ENCODE peak calls at places on chromosomes 4 and X, in six cellular contexts. One of them, this sample, is unnamed.

GRCh38 chr4:161061046-161061445 is 1102.8 kb downstream of the FSTL5 start:
- DNase-seq in amniotic stem cell: no peak
- DNase-seq in SJSA1: no peak
- DNase-seq in ureter: no peak
- DNase-seq in suprapubic skin: no peak
- DNase-seq in AML-193: no peak
- DNase-seq in this sample: no peak

GRCh38 chr4:173761938-173762337 is 231.9 kb upstream of the HAND2 start:
- DNase-seq in AML-193: no peak
- DNase-seq in suprapubic skin: no peak
- DNase-seq in amniotic stem cell: no peak
- DNase-seq in ureter: no peak
- DNase-seq in SJSA1: no peak
- DNase-seq in this sample: no peak

GRCh38 chr4:109424093-109424818 is 9.4 kb upstream of the SEC24B start:
- DNase-seq in SJSA1: no peak
- DNase-seq in amniotic stem cell: no peak
- DNase-seq in AML-193: no peak
- DNase-seq in ureter: no peak
- DNase-seq in suprapubic skin: no peak
- DNase-seq in this sample: no peak

GRCh38 chr4:176499518-176499917 is 179.8 kb downstream of the SPCS3 start:
- DNase-seq in suprapubic skin: no peak
- DNase-seq in SJSA1: no peak
- DNase-seq in AML-193: no peak
- DNase-seq in amniotic stem cell: peak; percentile 43
- DNase-seq in ureter: no peak
- DNase-seq in this sample: peak; percentile 50

GRCh38 chrX:7552758-7553157 is 290.2 kb upstream of the VCX start:
- DNase-seq in AML-193: no peak
- DNase-seq in SJSA1: no peak
- DNase-seq in amniotic stem cell: no peak
- DNase-seq in ureter: no peak
- DNase-seq in suprapubic skin: no peak
- DNase-seq in this sample: no peak

GRCh38 chr4:148376151-148376550 is 66.1 kb downstream of the NR3C2 start:
- DNase-seq in AML-193: peak; percentile 73
- DNase-seq in amniotic stem cell: no peak
- DNase-seq in ureter: peak; percentile 59
- DNase-seq in SJSA1: no peak
- DNase-seq in suprapubic skin: no peak
- DNase-seq in this sample: peak; percentile 90

GRCh38 chr4:11720292-11720691 is 291.6 kb upstream of the HS3ST1 start:
- DNase-seq in ureter: no peak
- DNase-seq in suprapubic skin: no peak
- DNase-seq in AML-193: no peak
- DNase-seq in SJSA1: no peak
- DNase-seq in amniotic stem cell: peak; percentile 24
- DNase-seq in this sample: peak; percentile 23

GRCh38 chr4:154928640-154929257 is 147.7 kb downstream of the RBM46 start:
- DNase-seq in ureter: no peak
- DNase-seq in SJSA1: no peak
- DNase-seq in amniotic stem cell: peak; percentile 29
- DNase-seq in suprapubic skin: no peak
- DNase-seq in AML-193: no peak
- DNase-seq in this sample: no peak

GRCh38 chrX:37349131-37350033 is at the start of gene PRRG1:
- DNase-seq in AML-193: no peak
- DNase-seq in amniotic stem cell: peak; percentile 25
- DNase-seq in ureter: peak; percentile 73
- DNase-seq in suprapubic skin: peak; percentile 81
- DNase-seq in SJSA1: peak; percentile 80
- DNase-seq in this sample: peak; percentile 71

GRCh38 chrX:103629295-103630170 is 758 bp downstream of the TCEAL1 start:
- DNase-seq in ureter: peak; percentile 73
- DNase-seq in AML-193: no peak
- DNase-seq in amniotic stem cell: peak; percentile 35
- DNase-seq in SJSA1: peak; percentile 62
- DNase-seq in suprapubic skin: peak; percentile 82
- DNase-seq in this sample: no peak

GRCh38 chr4:83558693-83559092 is 22.8 kb downstream of the GPAT3 start:
- DNase-seq in SJSA1: no peak
- DNase-seq in AML-193: peak; percentile 59
- DNase-seq in amniotic stem cell: no peak
- DNase-seq in ureter: no peak
- DNase-seq in suprapubic skin: no peak
- DNase-seq in this sample: no peak

GRCh38 chrX:153879741-153880439 is 6.1 kb downstream of the L1CAM start:
- DNase-seq in suprapubic skin: no peak
- DNase-seq in AML-193: no peak
- DNase-seq in SJSA1: no peak
- DNase-seq in ureter: no peak
- DNase-seq in amniotic stem cell: no peak
- DNase-seq in this sample: no peak

GRCh38 chr4:94389595-94390290 is 47.1 kb upstream of the HPGDS start:
- DNase-seq in amniotic stem cell: no peak
- DNase-seq in suprapubic skin: no peak
- DNase-seq in AML-193: no peak
- DNase-seq in SJSA1: no peak
- DNase-seq in ureter: no peak
- DNase-seq in this sample: no peak

GRCh38 chr4:67576538-67576937 is 18.0 kb downstream of the STAP1 start:
- DNase-seq in SJSA1: no peak
- DNase-seq in suprapubic skin: no peak
- DNase-seq in amniotic stem cell: no peak
- DNase-seq in AML-193: no peak
- DNase-seq in ureter: no peak
- DNase-seq in this sample: no peak

GRCh38 chrX:16100673-16101072 is 22.7 kb upstream of the GRPR start:
- DNase-seq in suprapubic skin: no peak
- DNase-seq in amniotic stem cell: no peak
- DNase-seq in SJSA1: no peak
- DNase-seq in AML-193: no peak
- DNase-seq in ureter: no peak
- DNase-seq in this sample: no peak

GRCh38 chrX:65866146-65866545 is 173.7 kb downstream of the VSIG4 start:
- DNase-seq in AML-193: no peak
- DNase-seq in SJSA1: no peak
- DNase-seq in ureter: no peak
- DNase-seq in amniotic stem cell: no peak
- DNase-seq in suprapubic skin: no peak
- DNase-seq in this sample: no peak

GRCh38 chr4:6342530-6343293 is 73.1 kb downstream of the WFS1 start:
- DNase-seq in SJSA1: no peak
- DNase-seq in AML-193: no peak
- DNase-seq in suprapubic skin: no peak
- DNase-seq in ureter: no peak
- DNase-seq in amniotic stem cell: no peak
- DNase-seq in this sample: no peak

GRCh38 chrX:78103656-78104446 is at the start of gene PGK1:
- DNase-seq in amniotic stem cell: peak; percentile 70
- DNase-seq in AML-193: peak; percentile 84
- DNase-seq in ureter: peak; percentile 95
- DNase-seq in suprapubic skin: peak; percentile 95
- DNase-seq in SJSA1: peak; percentile 95
- DNase-seq in this sample: peak; percentile 91

GRCh38 chr4:6493668-6494304 is 21.4 kb upstream of the PPP2R2C start:
- DNase-seq in amniotic stem cell: no peak
- DNase-seq in AML-193: no peak
- DNase-seq in ureter: peak; percentile 45
- DNase-seq in suprapubic skin: peak; percentile 67
- DNase-seq in SJSA1: no peak
- DNase-seq in this sample: no peak

GRCh38 chrX:94600077-94600476 is 926.1 kb downstream of the FAM133A start:
- DNase-seq in SJSA1: no peak
- DNase-seq in AML-193: no peak
- DNase-seq in amniotic stem cell: no peak
- DNase-seq in ureter: no peak
- DNase-seq in suprapubic skin: no peak
- DNase-seq in this sample: no peak

GRCh38 chr4:147596377-147596776 is 20.8 kb upstream of the TMEM184C start:
- DNase-seq in SJSA1: no peak
- DNase-seq in ureter: no peak
- DNase-seq in AML-193: no peak
- DNase-seq in suprapubic skin: no peak
- DNase-seq in amniotic stem cell: no peak
- DNase-seq in this sample: no peak

GRCh38 chrX:319579-320125 is 1.1 kb upstream of the GTPBP6 start:
- DNase-seq in AML-193: no peak
- DNase-seq in amniotic stem cell: no peak
- DNase-seq in SJSA1: peak; percentile 37
- DNase-seq in suprapubic skin: peak; percentile 82
- DNase-seq in ureter: peak; percentile 53
- DNase-seq in this sample: no peak

GRCh38 chr4:106967892-106968291 is 68.2 kb downstream of the DKK2 start:
- DNase-seq in AML-193: no peak
- DNase-seq in suprapubic skin: no peak
- DNase-seq in SJSA1: no peak
- DNase-seq in ureter: no peak
- DNase-seq in amniotic stem cell: no peak
- DNase-seq in this sample: no peak

GRCh38 chr4:188781655-188782054 is 642.4 kb downstream of the TRIML1 start:
- DNase-seq in suprapubic skin: no peak
- DNase-seq in ureter: no peak
- DNase-seq in amniotic stem cell: no peak
- DNase-seq in AML-193: no peak
- DNase-seq in SJSA1: no peak
- DNase-seq in this sample: peak; percentile 13

GRCh38 chr4:7217453-7218310 is 25.3 kb downstream of the SORCS2 start:
- DNase-seq in suprapubic skin: no peak
- DNase-seq in AML-193: no peak
- DNase-seq in SJSA1: no peak
- DNase-seq in amniotic stem cell: no peak
- DNase-seq in ureter: no peak
- DNase-seq in this sample: no peak

GRCh38 chr4:7715251-7716014 is 224.2 kb downstream of the AFAP1 start:
- DNase-seq in suprapubic skin: no peak
- DNase-seq in amniotic stem cell: no peak
- DNase-seq in ureter: no peak
- DNase-seq in AML-193: no peak
- DNase-seq in SJSA1: no peak
- DNase-seq in this sample: no peak

GRCh38 chr4:70793626-70794025 is 46.1 kb downstream of the GRSF1 start:
- DNase-seq in AML-193: no peak
- DNase-seq in amniotic stem cell: no peak
- DNase-seq in suprapubic skin: no peak
- DNase-seq in ureter: no peak
- DNase-seq in SJSA1: no peak
- DNase-seq in this sample: no peak

GRCh38 chr4:174444390-174444789 is 77.9 kb downstream of the HPGD start:
- DNase-seq in amniotic stem cell: no peak
- DNase-seq in ureter: no peak
- DNase-seq in SJSA1: no peak
- DNase-seq in suprapubic skin: no peak
- DNase-seq in AML-193: peak; percentile 23
- DNase-seq in this sample: no peak

GRCh38 chr4:102552781-102553180 is 51.6 kb downstream of the NFKB1 start:
- DNase-seq in SJSA1: no peak
- DNase-seq in ureter: no peak
- DNase-seq in AML-193: no peak
- DNase-seq in amniotic stem cell: no peak
- DNase-seq in suprapubic skin: no peak
- DNase-seq in this sample: no peak

GRCh38 chrX:123764967-123765871 is 32.4 kb upstream of the THOC2 start:
- DNase-seq in amniotic stem cell: peak; percentile 62
- DNase-seq in AML-193: peak; percentile 65
- DNase-seq in SJSA1: peak; percentile 86
- DNase-seq in ureter: peak; percentile 87
- DNase-seq in suprapubic skin: peak; percentile 87
- DNase-seq in this sample: peak; percentile 88